ENCODE peak calls at places on chromosome X, in six cellular contexts. One of them, this sample, is unnamed.

GRCh38 chrX:101462892-101463291 is 22.4 kb upstream of the ARMCX4 start:
- DNase-seq in activated T-cell treated with anti-CD3 and anti-CD28 coated beads for 1 hour: no peak
- DNase-seq in HEK293T: peak
- DNase-seq in aorta: no peak
- DNase-seq in AG08395: peak
- DNase-seq in activated CD4-positive, alpha-beta T cell treated with anti-CD3 and anti-CD28 coated beads, Interleukin-2, amount 10 ng/mL, durations not matched to agents 7 days and 5 days: no peak
- DNase-seq in this sample: peak

GRCh38 chrX:599837-600715 is 30.5 kb upstream of the SHOX start:
- DNase-seq in aorta: no peak
- DNase-seq in activated T-cell treated with anti-CD3 and anti-CD28 coated beads for 1 hour: no peak
- DNase-seq in AG08395: no peak
- DNase-seq in HEK293T: no peak
- DNase-seq in activated CD4-positive, alpha-beta T cell treated with anti-CD3 and anti-CD28 coated beads, Interleukin-2, amount 10 ng/mL, durations not matched to agents 7 days and 5 days: no peak
- DNase-seq in this sample: no peak

GRCh38 chrX:72005046-72005445 is 94.4 kb downstream of the NHSL2 start:
- DNase-seq in AG08395: no peak
- DNase-seq in aorta: no peak
- DNase-seq in activated T-cell treated with anti-CD3 and anti-CD28 coated beads for 1 hour: no peak
- DNase-seq in HEK293T: no peak
- DNase-seq in activated CD4-positive, alpha-beta T cell treated with anti-CD3 and anti-CD28 coated beads, Interleukin-2, amount 10 ng/mL, durations not matched to agents 7 days and 5 days: no peak
- DNase-seq in this sample: no peak

GRCh38 chrX:29662759-29663503 is 552.4 kb upstream of the MAGEB2 start:
- DNase-seq in aorta: no peak
- DNase-seq in activated CD4-positive, alpha-beta T cell treated with anti-CD3 and anti-CD28 coated beads, Interleukin-2, amount 10 ng/mL, durations not matched to agents 7 days and 5 days: no peak
- DNase-seq in activated T-cell treated with anti-CD3 and anti-CD28 coated beads for 1 hour: no peak
- DNase-seq in AG08395: peak
- DNase-seq in HEK293T: no peak
- DNase-seq in this sample: no peak

GRCh38 chrX:119745283-119745848 is 13.0 kb upstream of the SOWAHD start:
- DNase-seq in activated T-cell treated with anti-CD3 and anti-CD28 coated beads for 1 hour: no peak
- DNase-seq in AG08395: no peak
- DNase-seq in aorta: no peak
- DNase-seq in HEK293T: no peak
- DNase-seq in activated CD4-positive, alpha-beta T cell treated with anti-CD3 and anti-CD28 coated beads, Interleukin-2, amount 10 ng/mL, durations not matched to agents 7 days and 5 days: no peak
- DNase-seq in this sample: no peak

GRCh38 chrX:151970661-151971060 is 3.8 kb downstream of the GABRE start:
- DNase-seq in aorta: peak
- DNase-seq in activated CD4-positive, alpha-beta T cell treated with anti-CD3 and anti-CD28 coated beads, Interleukin-2, amount 10 ng/mL, durations not matched to agents 7 days and 5 days: no peak
- DNase-seq in activated T-cell treated with anti-CD3 and anti-CD28 coated beads for 1 hour: no peak
- DNase-seq in AG08395: peak
- DNase-seq in HEK293T: no peak
- DNase-seq in this sample: no peak

GRCh38 chrX:2910109-2910508 is 19.0 kb downstream of the ARSD start:
- DNase-seq in AG08395: no peak
- DNase-seq in aorta: no peak
- DNase-seq in activated T-cell treated with anti-CD3 and anti-CD28 coated beads for 1 hour: no peak
- DNase-seq in HEK293T: no peak
- DNase-seq in activated CD4-positive, alpha-beta T cell treated with anti-CD3 and anti-CD28 coated beads, Interleukin-2, amount 10 ng/mL, durations not matched to agents 7 days and 5 days: no peak
- DNase-seq in this sample: no peak

GRCh38 chrX:2500681-2501151 is at the start of the genes DHRSX and ZBED1:
- DNase-seq in activated CD4-positive, alpha-beta T cell treated with anti-CD3 and anti-CD28 coated beads, Interleukin-2, amount 10 ng/mL, durations not matched to agents 7 days and 5 days: peak
- DNase-seq in AG08395: peak
- DNase-seq in activated T-cell treated with anti-CD3 and anti-CD28 coated beads for 1 hour: peak
- DNase-seq in HEK293T: peak
- DNase-seq in aorta: peak
- DNase-seq in this sample: peak

GRCh38 chrX:38305971-38306370 is 21.3 kb downstream of the RPGR start:
- DNase-seq in HEK293T: no peak
- DNase-seq in activated CD4-positive, alpha-beta T cell treated with anti-CD3 and anti-CD28 coated beads, Interleukin-2, amount 10 ng/mL, durations not matched to agents 7 days and 5 days: no peak
- DNase-seq in AG08395: no peak
- DNase-seq in aorta: no peak
- DNase-seq in activated T-cell treated with anti-CD3 and anti-CD28 coated beads for 1 hour: no peak
- DNase-seq in this sample: no peak

GRCh38 chrX:108186811-108187210 is 95.2 kb downstream of the ATG4A start:
- DNase-seq in HEK293T: no peak
- DNase-seq in activated CD4-positive, alpha-beta T cell treated with anti-CD3 and anti-CD28 coated beads, Interleukin-2, amount 10 ng/mL, durations not matched to agents 7 days and 5 days: no peak
- DNase-seq in AG08395: peak
- DNase-seq in aorta: no peak
- DNase-seq in activated T-cell treated with anti-CD3 and anti-CD28 coated beads for 1 hour: no peak
- DNase-seq in this sample: no peak

GRCh38 chrX:45849261-45849660 is 648.6 kb upstream of the DIPK2B start:
- DNase-seq in HEK293T: peak
- DNase-seq in activated CD4-positive, alpha-beta T cell treated with anti-CD3 and anti-CD28 coated beads, Interleukin-2, amount 10 ng/mL, durations not matched to agents 7 days and 5 days: peak
- DNase-seq in aorta: no peak
- DNase-seq in AG08395: peak
- DNase-seq in activated T-cell treated with anti-CD3 and anti-CD28 coated beads for 1 hour: no peak
- DNase-seq in this sample: no peak

GRCh38 chrX:134734343-134735001 is 76.2 kb upstream of the PLAC1 start:
- DNase-seq in AG08395: peak
- DNase-seq in activated T-cell treated with anti-CD3 and anti-CD28 coated beads for 1 hour: no peak
- DNase-seq in activated CD4-positive, alpha-beta T cell treated with anti-CD3 and anti-CD28 coated beads, Interleukin-2, amount 10 ng/mL, durations not matched to agents 7 days and 5 days: no peak
- DNase-seq in HEK293T: no peak
- DNase-seq in aorta: no peak
- DNase-seq in this sample: no peak

GRCh38 chrX:103817502-103817901 is 14.6 kb downstream of the RAB9B start:
- DNase-seq in aorta: no peak
- DNase-seq in activated T-cell treated with anti-CD3 and anti-CD28 coated beads for 1 hour: no peak
- DNase-seq in HEK293T: peak
- DNase-seq in activated CD4-positive, alpha-beta T cell treated with anti-CD3 and anti-CD28 coated beads, Interleukin-2, amount 10 ng/mL, durations not matched to agents 7 days and 5 days: peak
- DNase-seq in AG08395: peak
- DNase-seq in this sample: peak

GRCh38 chrX:153405426-153405825 is 4.3 kb upstream of the PNMA6E start:
- DNase-seq in aorta: no peak
- DNase-seq in AG08395: no peak
- DNase-seq in activated T-cell treated with anti-CD3 and anti-CD28 coated beads for 1 hour: no peak
- DNase-seq in HEK293T: no peak
- DNase-seq in activated CD4-positive, alpha-beta T cell treated with anti-CD3 and anti-CD28 coated beads, Interleukin-2, amount 10 ng/mL, durations not matched to agents 7 days and 5 days: no peak
- DNase-seq in this sample: no peak

GRCh38 chrX:12901486-12901885 is 4.9 kb upstream of the TLR8 start:
- DNase-seq in aorta: peak
- DNase-seq in activated CD4-positive, alpha-beta T cell treated with anti-CD3 and anti-CD28 coated beads, Interleukin-2, amount 10 ng/mL, durations not matched to agents 7 days and 5 days: peak
- DNase-seq in AG08395: peak
- DNase-seq in HEK293T: peak
- DNase-seq in activated T-cell treated with anti-CD3 and anti-CD28 coated beads for 1 hour: peak
- DNase-seq in this sample: peak

GRCh38 chrX:9342581-9343051 is 122.2 kb upstream of the TBL1X start:
- DNase-seq in activated CD4-positive, alpha-beta T cell treated with anti-CD3 and anti-CD28 coated beads, Interleukin-2, amount 10 ng/mL, durations not matched to agents 7 days and 5 days: peak
- DNase-seq in aorta: peak
- DNase-seq in AG08395: peak
- DNase-seq in HEK293T: peak
- DNase-seq in activated T-cell treated with anti-CD3 and anti-CD28 coated beads for 1 hour: no peak
- DNase-seq in this sample: peak